ENCODE peak calls at places on chromosomes 12 and 14, in nine cellular contexts. C is effector memory CD4-positive, alpha-beta T cell; W is stomach; Q is breast epithelium; H is A673; Y is left ventricle myocardium inferior; R is A549; F is uterus; S is mammary epithelial cell. L is an unnamed sample.

GRCh38 chr14:73524493-73524892 is 12.4 kb upstream of the ACOT1 start:
- DNase-seq in C (no peak), F (no peak), H (no peak), W (peak; percentile 48), Q (no peak), Y (no peak), S (no peak), R (no peak), L (no peak)

GRCh38 chr12:49777800-49778748 is 36.7 kb downstream of the TMBIM6 start:
- DNase-seq in S (peak; percentile 41), Q (peak; percentile 60), F (no peak), Y (peak; percentile 50), R (peak; percentile 85), W (peak; percentile 79), C (peak; percentile 54), H (peak; percentile 50), L (peak; percentile 78)

GRCh38 chr12:95790912-95791849 is 617 bp upstream of the NTN4 start:
- DNase-seq in F (no peak), Q (no peak), C (peak; percentile 40), S (peak; percentile 39), R (peak; percentile 62), W (no peak), H (peak; percentile 23), Y (no peak), L (no peak)

GRCh38 chr12:127559349-127560040 is 707.5 kb upstream of the TMEM132C start:
- DNase-seq in Q (no peak), Y (peak; percentile 15), C (peak; percentile 11), H (peak; percentile 66), R (no peak), S (peak; percentile 78), W (peak; percentile 40), F (no peak), L (no peak)

GRCh38 chr12:130448044-130448821 is 110.5 kb downstream of the PIWIL1 start:
- DNase-seq in F (no peak), R (no peak), Y (no peak), S (no peak), Q (no peak), W (no peak), C (no peak), H (no peak), L (no peak)

GRCh38 chr12:288687-289086 is 26.1 kb upstream of the SLC6A13 start:
- DNase-seq in Q (no peak), Y (peak; percentile 20), H (no peak), S (peak; percentile 58), R (peak; percentile 4), W (peak; percentile 55), F (no peak), C (no peak), L (no peak)

GRCh38 chr14:76919431-76919810 is 93.2 kb downstream of the LRRC74A start:
- DNase-seq in Q (no peak), S (no peak), H (no peak), C (no peak), Y (no peak), W (peak; percentile 67), R (no peak), F (no peak), L (no peak)

GRCh38 chr12:84911331-84912190 is 1.0 kb downstream of the SLC6A15 start:
- DNase-seq in S (peak; percentile 87), C (no peak), Q (peak; percentile 50), Y (no peak), R (peak; percentile 67), F (peak; percentile 27), W (no peak), H (peak; percentile 84), L (no peak)

GRCh38 chr12:56687225-56688128 is 607 bp downstream of the PTGES3 start:
- DNase-seq in C (peak; percentile 50), Y (peak; percentile 49), Q (peak; percentile 56), R (peak; percentile 21), F (peak; percentile 48), H (peak; percentile 48), W (peak; percentile 64), S (peak; percentile 50), L (peak; percentile 70)

GRCh38 chr14:87149583-87150354 is 843.2 kb downstream of the GALC start:
- DNase-seq in F (no peak), W (no peak), S (peak; percentile 23), C (no peak), Q (no peak), H (peak; percentile 85), R (no peak), Y (no peak), L (no peak)

GRCh38 chr12:109822416-109822815 is 10.8 kb downstream of the TRPV4 start:
- DNase-seq in C (no peak), R (no peak), Q (no peak), W (no peak), Y (no peak), S (no peak), H (no peak), F (no peak), L (no peak)

GRCh38 chr12:109822951-109823411 is 10.2 kb downstream of the TRPV4 start:
- DNase-seq in C (no peak), R (no peak), F (no peak), S (peak; percentile 45), W (peak; percentile 78), Q (peak; percentile 79), Y (no peak), H (no peak), L (no peak)

GRCh38 chr12:109821968-109822367 is 11.2 kb downstream of the TRPV4 start:
- DNase-seq in Q (no peak), R (no peak), W (no peak), S (no peak), C (no peak), H (no peak), Y (no peak), F (no peak), L (no peak)

GRCh38 chr12:109818900-109819500 is 14.2 kb downstream of the TRPV4 start:
- DNase-seq in Y (no peak), W (no peak), Q (peak; percentile 65), C (no peak), F (no peak), S (peak; percentile 95), R (no peak), H (no peak), L (no peak)

DNA sequence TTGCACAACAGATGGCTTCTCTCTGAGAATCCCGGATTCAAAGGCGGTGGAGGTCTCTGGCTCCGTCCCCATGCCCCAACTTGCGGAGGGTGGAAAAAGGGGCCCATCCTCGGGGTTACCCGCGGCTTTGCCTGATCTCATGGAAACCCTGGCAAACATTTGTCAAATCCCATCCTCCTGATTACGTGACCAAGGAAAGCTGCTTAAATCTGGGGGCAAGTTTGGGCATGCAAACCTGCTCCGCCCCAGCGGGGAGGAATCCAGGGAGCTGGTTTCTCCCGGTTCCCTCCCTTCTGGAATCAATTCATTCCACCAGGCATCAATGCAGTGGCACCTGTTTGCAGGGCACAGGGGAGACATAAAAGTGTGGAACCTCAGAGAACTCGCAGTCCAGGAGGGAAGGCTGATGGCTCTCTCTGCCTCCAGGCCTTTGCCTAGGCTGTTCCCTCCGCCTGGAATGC is 12.2 kb downstream of the TRPV4 start:
- DNase-seq in C (no peak), W (no peak), Y (no peak), F (no peak), H (no peak), R (no peak), S (peak; percentile 91), Q (no peak), L (no peak)
- H3K4me1 ChIP-seq in C (no peaks in the 10 kb centered on the region), W (peaks cover 10% of the 10 kb centered on the region), Y (peaks cover 3% of the 10 kb centered on the region), F (no peaks in the 10 kb centered on the region), H (no peaks in the 10 kb centered on the region), R (peaks cover 25% of the 10 kb centered on the region), S (peaks cover 52% of the 10 kb centered on the region), Q (peaks cover 31% of the 10 kb centered on the region), L (no peaks in the 10 kb centered on the region)

DNA sequence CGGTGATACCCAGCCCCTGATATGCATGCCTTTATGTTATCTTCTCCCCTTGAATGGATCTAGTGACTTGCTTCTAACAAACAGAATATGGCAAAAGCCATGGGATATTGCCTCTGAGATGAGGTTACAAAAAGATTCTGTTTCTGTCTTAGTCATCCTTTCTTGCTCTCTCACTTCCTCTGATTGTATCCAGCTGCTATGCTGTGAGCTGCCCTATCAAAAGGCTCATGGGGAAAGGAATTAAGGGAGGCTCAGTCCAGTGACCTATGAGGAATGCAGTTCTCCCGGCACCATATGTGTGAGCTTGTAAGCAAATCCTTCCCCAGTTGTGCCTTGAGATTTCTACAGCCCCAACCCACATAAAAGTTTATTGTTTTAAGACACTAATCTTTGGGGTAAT is 183.2 kb downstream of the KLHL28 start:
- DNase-seq in W (no peak), F (no peak), S (peak; percentile 3), C (no peak), Y (no peak), H (peak; percentile 29), R (no peak), Q (no peak), L (no peak)
- H3K4me3 ChIP-seq in W (no peak overlapping the region), F (no peak overlapping the region), S (no peak overlapping the region), C (no peak overlapping the region), Y (no peak overlapping the region), H (no peak overlapping the region), R (no peak overlapping the region), Q (no peak overlapping the region), L (no peak overlapping the region)

DNA sequence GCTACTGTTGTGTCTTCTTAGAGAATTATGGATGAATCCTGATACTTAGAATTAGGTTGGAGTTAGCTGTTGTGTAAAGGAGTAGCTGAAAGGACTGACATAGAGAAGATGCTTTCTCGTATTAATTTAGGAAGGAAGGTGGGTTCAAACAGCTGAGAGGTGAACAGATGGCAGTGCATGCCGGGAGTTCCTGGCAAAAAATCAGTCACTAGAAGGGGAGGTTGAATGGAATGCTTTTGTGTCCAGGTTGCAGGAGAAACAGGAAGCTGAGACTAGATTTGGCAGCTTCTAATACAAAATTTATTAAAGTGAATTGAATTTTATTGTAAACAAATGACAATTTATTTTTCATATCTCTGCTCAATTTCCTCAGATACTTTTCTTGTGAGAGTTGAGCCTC is 70.8 kb downstream of the BTG1 start:
- DNase-seq in C (no peak), F (no peak), H (no peak), R (no peak), Q (no peak), Y (no peak), S (no peak), W (no peak), L (no peak)
- H3K27ac ChIP-seq in C (no peak overlapping the region), F (no peak overlapping the region), H (no peak overlapping the region), R (peak overlapping the region; percentile 78), Q (no peak overlapping the region), Y (peak overlapping the region; percentile 50), S (no peak overlapping the region), W (peak overlapping the region; percentile 7), L (no peak overlapping the region)

GRCh38 chr14:51850651-51851050 is 9.8 kb upstream of the GNG2 start:
- DNase-seq in S (no peak), H (no peak), F (no peak), Q (no peak), R (no peak), W (no peak), Y (no peak), C (no peak), L (no peak)

GRCh38 chr14:51848120-51848519 is 12.3 kb upstream of the GNG2 start:
- DNase-seq in S (peak; percentile 91), Y (no peak), C (no peak), F (no peak), Q (no peak), W (no peak), R (no peak), H (no peak), L (no peak)

GRCh38 chr14:51847489-51847796 is 13.0 kb upstream of the GNG2 start:
- DNase-seq in R (no peak), Q (no peak), H (no peak), S (no peak), Y (no peak), W (no peak), C (no peak), F (no peak), L (no peak)

GRCh38 chr14:51846631-51847488 is 13.6 kb upstream of the GNG2 start:
- DNase-seq in Q (no peak), F (peak; percentile 26), S (no peak), W (peak; percentile 45), H (peak; percentile 36), Y (peak; percentile 19), C (peak; percentile 86), R (no peak), L (peak; percentile 94)

GRCh38 chr14:51849095-51849494 is 11.3 kb upstream of the GNG2 start:
- DNase-seq in Y (no peak), R (no peak), S (peak; percentile 77), Q (no peak), H (no peak), W (no peak), C (no peak), F (no peak), L (no peak)
- H3K4me1 ChIP-seq in Y (peaks cover 14% of the 10 kb centered on the region), R (peaks cover 7% of the 10 kb centered on the region), S (peaks cover 19% of the 10 kb centered on the region), Q (no peaks in the 10 kb centered on the region), H (peaks cover 7% of the 10 kb centered on the region), W (no peaks in the 10 kb centered on the region), C (peaks cover 21% of the 10 kb centered on the region), F (no peaks in the 10 kb centered on the region), L (peaks cover 47% of the 10 kb centered on the region)

L was measured in naive thymus-derived CD4-positive, alpha-beta T cell.